ENCODE peak calls at places on chromosome 7, in five cellular contexts. One of them, this sample, is unnamed.

GRCh38 chr7:108114117-108114841 is 15.9 kb downstream of the LAMB4 start:
- DNase-seq in astrocyte of the spinal cord: no peak
- DNase-seq in AG04450: no peak
- DNase-seq in uterus: no peak
- DNase-seq in dorsolateral prefrontal cortex: no peak
- DNase-seq in this sample: no peak

GRCh38 chr7:134246761-134247160 is 70.0 kb downstream of the SLC35B4 start:
- DNase-seq in AG04450: no peak
- DNase-seq in astrocyte of the spinal cord: no peak
- DNase-seq in uterus: no peak
- DNase-seq in dorsolateral prefrontal cortex: no peak
- DNase-seq in this sample: no peak

GRCh38 chr7:2560175-2560695 is 1.5 kb downstream of the IQCE start:
- DNase-seq in AG04450: no peak
- DNase-seq in dorsolateral prefrontal cortex: no peak
- DNase-seq in uterus: no peak
- DNase-seq in astrocyte of the spinal cord: no peak
- DNase-seq in this sample: no peak

GRCh38 chr7:123769371-123769770 is 20.6 kb upstream of the WASL start:
- DNase-seq in AG04450: no peak
- DNase-seq in dorsolateral prefrontal cortex: no peak
- DNase-seq in astrocyte of the spinal cord: peak
- DNase-seq in uterus: no peak
- DNase-seq in this sample: no peak

GRCh38 chr7:143177374-143178119 is 5.7 kb upstream of the TAS2R39 start:
- DNase-seq in astrocyte of the spinal cord: no peak
- DNase-seq in AG04450: no peak
- DNase-seq in dorsolateral prefrontal cortex: no peak
- DNase-seq in uterus: no peak
- DNase-seq in this sample: no peak

GRCh38 chr7:29976265-29976664 is 13.3 kb downstream of the SCRN1 start:
- DNase-seq in dorsolateral prefrontal cortex: no peak
- DNase-seq in astrocyte of the spinal cord: no peak
- DNase-seq in AG04450: no peak
- DNase-seq in uterus: no peak
- DNase-seq in this sample: no peak

GRCh38 chr7:5234852-5235831 is 45.1 kb downstream of the WIPI2 start:
- DNase-seq in astrocyte of the spinal cord: no peak
- DNase-seq in dorsolateral prefrontal cortex: no peak
- DNase-seq in uterus: no peak
- DNase-seq in AG04450: no peak
- DNase-seq in this sample: no peak

GRCh38 chr7:102004831-102005230 is 187.4 kb downstream of the CUX1 start:
- DNase-seq in AG04450: no peak
- DNase-seq in uterus: no peak
- DNase-seq in dorsolateral prefrontal cortex: no peak
- DNase-seq in astrocyte of the spinal cord: no peak
- DNase-seq in this sample: no peak

GRCh38 chr7:140609646-140610045 is 31.0 kb downstream of the DENND2A start:
- DNase-seq in dorsolateral prefrontal cortex: no peak
- DNase-seq in astrocyte of the spinal cord: peak
- DNase-seq in uterus: no peak
- DNase-seq in AG04450: no peak
- DNase-seq in this sample: no peak

GRCh38 chr7:43508434-43508833 is 74.5 kb upstream of the STK17A start:
- DNase-seq in uterus: no peak
- DNase-seq in AG04450: no peak
- DNase-seq in dorsolateral prefrontal cortex: no peak
- DNase-seq in astrocyte of the spinal cord: no peak
- DNase-seq in this sample: no peak

GRCh38 chr7:149774237-149775175 is 1.1 kb upstream of the ZNF467 start:
- DNase-seq in AG04450: no peak
- DNase-seq in dorsolateral prefrontal cortex: no peak
- DNase-seq in uterus: no peak
- DNase-seq in astrocyte of the spinal cord: no peak
- DNase-seq in this sample: no peak

GRCh38 chr7:122402235-122402634 is 97.7 kb upstream of the FEZF1 start:
- DNase-seq in dorsolateral prefrontal cortex: no peak
- DNase-seq in AG04450: no peak
- DNase-seq in astrocyte of the spinal cord: peak
- DNase-seq in uterus: no peak
- DNase-seq in this sample: no peak
- TF ChIP-seq CTCF in dorsolateral prefrontal cortex: no peak
- TF ChIP-seq CTCF in AG04450: no peak
- TF ChIP-seq CTCF in astrocyte of the spinal cord: no peak
- TF ChIP-seq CTCF in uterus: no peak
- TF ChIP-seq CTCF in this sample: no peak

GRCh38 chr7:74658171-74659004 is 870 bp downstream of the GTF2I start:
- DNase-seq in astrocyte of the spinal cord: peak
- DNase-seq in AG04450: peak
- DNase-seq in dorsolateral prefrontal cortex: peak
- DNase-seq in uterus: peak
- DNase-seq in this sample: peak

GRCh38 chr7:74656421-74656910 is 1.1 kb upstream of the GTF2I start:
- DNase-seq in AG04450: no peak
- DNase-seq in astrocyte of the spinal cord: peak
- DNase-seq in dorsolateral prefrontal cortex: peak
- DNase-seq in uterus: peak
- DNase-seq in this sample: no peak

GRCh38 chr7:74657692-74658170 is at the start of gene GTF2I:
- DNase-seq in astrocyte of the spinal cord: no peak
- DNase-seq in uterus: no peak
- DNase-seq in AG04450: no peak
- DNase-seq in dorsolateral prefrontal cortex: no peak
- DNase-seq in this sample: no peak

GRCh38 chr7:74655785-74656420 is 1.6 kb upstream of the GTF2I start:
- DNase-seq in astrocyte of the spinal cord: peak
- DNase-seq in uterus: no peak
- DNase-seq in AG04450: no peak
- DNase-seq in dorsolateral prefrontal cortex: no peak
- DNase-seq in this sample: no peak

GRCh38 chr7:74656911-74657691 is 417 bp upstream of the GTF2I start:
- DNase-seq in uterus: peak
- DNase-seq in astrocyte of the spinal cord: peak
- DNase-seq in dorsolateral prefrontal cortex: peak
- DNase-seq in AG04450: peak
- DNase-seq in this sample: peak
- TF ChIP-seq CTCF in uterus: no peak
- TF ChIP-seq CTCF in astrocyte of the spinal cord: no peak
- TF ChIP-seq CTCF in dorsolateral prefrontal cortex: peak
- TF ChIP-seq CTCF in AG04450: peak
- TF ChIP-seq CTCF in this sample: no peak

DNA sequence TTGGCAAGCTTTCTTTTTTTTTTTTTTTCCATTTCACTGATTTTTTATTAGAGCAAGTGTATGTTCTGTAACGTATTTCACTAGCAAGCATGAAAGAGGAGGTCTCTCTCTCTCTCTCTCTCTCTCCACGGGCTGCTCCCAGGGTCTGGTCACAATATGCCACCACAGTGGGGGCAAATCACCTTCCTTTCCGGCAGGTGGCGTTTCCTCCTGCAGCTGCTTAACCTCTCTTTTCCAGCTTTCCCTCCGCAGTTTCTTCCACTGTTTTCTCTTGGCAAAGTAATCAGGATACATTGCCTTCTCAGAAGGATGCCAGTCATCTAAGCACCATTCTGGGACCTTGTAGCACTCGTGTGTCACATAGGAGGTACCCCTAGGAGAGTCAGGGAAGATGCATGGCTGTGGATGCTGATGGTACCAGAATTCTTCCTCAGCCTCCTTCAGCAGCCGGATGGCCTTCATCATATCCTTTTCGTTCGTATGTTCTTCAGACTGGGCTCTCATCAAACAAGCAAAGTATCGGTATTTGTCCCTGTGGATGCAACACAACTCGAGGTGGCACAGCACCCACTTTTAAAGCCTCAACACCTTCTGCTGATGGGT is 197.3 kb upstream of the PODXL start:
- DNase-seq in dorsolateral prefrontal cortex: no peak
- DNase-seq in astrocyte of the spinal cord: no peak
- DNase-seq in AG04450: no peak
- DNase-seq in uterus: no peak
- DNase-seq in this sample: no peak
- TF ChIP-seq CTCF in dorsolateral prefrontal cortex: no peak
- TF ChIP-seq CTCF in astrocyte of the spinal cord: peak
- TF ChIP-seq CTCF in AG04450: peak
- TF ChIP-seq CTCF in uterus: no peak
- TF ChIP-seq CTCF in this sample: no peak

DNA sequence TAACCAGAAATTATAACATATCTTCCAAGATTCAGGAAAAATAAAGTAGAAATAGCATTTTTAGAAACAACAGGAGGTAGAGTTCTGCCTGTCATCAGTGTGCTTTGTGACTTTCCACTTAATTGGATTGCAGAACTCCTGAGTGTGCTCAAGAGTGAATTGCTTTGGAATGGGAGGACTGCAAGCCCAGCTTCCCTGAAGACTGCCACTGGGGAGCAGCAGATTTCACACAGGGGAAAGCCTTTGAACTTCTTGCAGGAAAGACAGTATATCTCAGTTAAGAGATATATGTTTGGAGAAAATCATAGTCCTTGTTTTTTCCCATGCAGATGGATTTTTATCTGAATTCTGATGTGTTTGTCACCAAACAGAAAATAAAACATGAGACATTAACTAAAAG is 124.5 kb downstream of the TMEM168 start:
- DNase-seq in astrocyte of the spinal cord: peak
- DNase-seq in AG04450: no peak
- DNase-seq in dorsolateral prefrontal cortex: no peak
- DNase-seq in uterus: no peak
- DNase-seq in this sample: no peak
- TF ChIP-seq CTCF in astrocyte of the spinal cord: peak
- TF ChIP-seq CTCF in AG04450: peak
- TF ChIP-seq CTCF in dorsolateral prefrontal cortex: no peak
- TF ChIP-seq CTCF in uterus: no peak
- TF ChIP-seq CTCF in this sample: no peak

DNA sequence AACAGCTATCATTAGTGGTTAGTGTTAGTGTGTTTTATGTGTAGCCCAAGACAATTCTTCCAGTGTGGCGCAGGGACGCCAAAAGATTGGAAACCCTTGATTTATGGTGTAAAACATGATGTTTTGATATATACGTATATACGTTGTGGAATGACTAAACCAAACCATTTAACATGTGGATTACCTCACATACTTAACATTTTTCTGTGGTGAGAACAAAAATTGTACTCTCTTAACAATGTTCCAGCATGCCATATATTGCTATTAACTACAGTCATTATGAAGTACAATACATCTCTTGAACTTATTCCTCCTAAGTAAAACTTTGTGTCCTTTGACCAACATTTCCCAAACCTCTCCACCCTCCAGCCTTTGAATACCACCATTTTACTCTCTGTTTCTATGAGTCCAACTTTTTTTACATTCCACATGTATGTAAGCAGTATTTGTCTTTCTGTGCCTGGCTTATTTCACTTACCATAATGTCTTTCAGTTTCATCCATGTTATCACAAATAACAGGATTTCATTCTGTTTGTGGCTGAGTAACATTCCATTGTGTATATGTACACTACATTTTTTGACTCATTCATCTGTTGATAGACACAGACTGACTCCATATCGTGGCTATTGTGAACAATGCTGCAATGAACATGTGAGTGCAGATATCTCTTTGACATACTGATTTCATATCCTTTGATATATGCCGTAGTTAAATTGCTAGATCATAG is 42.2 kb upstream of the MAGI2 start:
- DNase-seq in uterus: no peak
- DNase-seq in astrocyte of the spinal cord: peak
- DNase-seq in AG04450: peak
- DNase-seq in dorsolateral prefrontal cortex: no peak
- DNase-seq in this sample: no peak
- TF ChIP-seq CTCF in uterus: no peak
- TF ChIP-seq CTCF in astrocyte of the spinal cord: no peak
- TF ChIP-seq CTCF in AG04450: no peak
- TF ChIP-seq CTCF in dorsolateral prefrontal cortex: no peak
- TF ChIP-seq CTCF in this sample: no peak

DNA sequence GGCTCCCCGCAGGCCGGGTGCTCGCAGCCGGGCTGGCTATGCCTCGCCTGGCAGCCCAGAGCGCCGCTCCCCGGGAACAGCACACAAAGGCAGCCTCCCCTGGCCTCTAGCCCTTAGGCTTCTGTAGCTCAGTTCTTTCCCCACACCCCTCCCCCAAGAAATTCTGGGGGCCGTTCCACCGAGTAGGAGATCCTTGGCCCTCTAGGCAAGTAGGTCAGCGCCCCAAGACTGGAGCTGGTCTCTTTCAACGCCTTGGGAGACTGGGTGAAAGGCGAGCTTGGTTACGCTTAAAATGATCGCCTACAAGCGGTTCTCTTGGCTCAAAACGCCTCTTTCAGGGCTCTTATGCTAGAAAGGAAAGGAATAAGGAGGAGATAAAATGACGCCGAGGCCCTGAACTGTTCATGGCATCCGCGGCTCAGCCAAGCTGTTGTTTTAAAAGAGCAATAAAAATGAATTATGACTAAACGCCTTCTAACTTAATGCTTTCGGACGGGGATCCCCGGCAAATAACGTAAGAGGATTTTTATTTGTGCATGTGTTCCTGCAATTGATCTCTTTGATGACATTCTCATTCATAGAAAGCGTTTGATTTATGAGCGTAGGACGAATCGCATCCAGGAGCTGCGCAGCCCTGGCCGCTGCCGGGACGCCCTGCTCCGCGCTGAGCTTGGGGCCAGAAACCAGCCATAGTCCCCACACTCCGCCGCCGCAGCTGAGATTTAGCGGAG is 2.9 kb upstream of the HOXA1 start:
- DNase-seq in astrocyte of the spinal cord: peak
- DNase-seq in dorsolateral prefrontal cortex: no peak
- DNase-seq in AG04450: no peak
- DNase-seq in uterus: peak
- DNase-seq in this sample: no peak
- TF ChIP-seq CTCF in astrocyte of the spinal cord: no peak
- TF ChIP-seq CTCF in dorsolateral prefrontal cortex: no peak
- TF ChIP-seq CTCF in AG04450: no peak
- TF ChIP-seq CTCF in uterus: no peak
- TF ChIP-seq CTCF in this sample: no peak

GRCh38 chr7:17651926-17652385 is 288.3 kb downstream of the SNX13 start:
- DNase-seq in AG04450: peak
- DNase-seq in uterus: peak
- DNase-seq in astrocyte of the spinal cord: peak
- DNase-seq in dorsolateral prefrontal cortex: no peak
- DNase-seq in this sample: no peak
- TF ChIP-seq CTCF in AG04450: peak
- TF ChIP-seq CTCF in uterus: peak
- TF ChIP-seq CTCF in astrocyte of the spinal cord: peak
- TF ChIP-seq CTCF in dorsolateral prefrontal cortex: no peak
- TF ChIP-seq CTCF in this sample: no peak